ENCODE peak calls at places on chromosomes 6 and 20, in ten cellular contexts. X is PC-9, E is nephron progenitor cell, T is NB4, V is Calu3, I is GM13977, U is body of pancreas, M is cardiac muscle cell, C is lower leg skin, D is ovary. W is an unnamed sample.

GRCh38 chr20:723756-724155 is 44.5 kb downstream of the SLC52A3 start:
- DNase-seq in X (no peak), E (no peak), T (no peak), V (no peak), I (no peak), U (peak), M (no peak), C (peak), D (no peak), W (no peak)

GRCh38 chr6:1062786-1063545 is 248.9 kb upstream of the FOXQ1 start:
- DNase-seq in X (no peak), E (no peak), T (peak), V (no peak), I (peak), U (no peak), M (no peak), C (no peak), D (no peak), W (no peak)

GRCh38 chr6:15722731-15723130 is 59.9 kb upstream of the DTNBP1 start:
- DNase-seq in X (no peak), E (no peak), T (no peak), V (no peak), I (no peak), U (no peak), M (no peak), C (no peak), D (no peak), W (no peak)

GRCh38 chr6:46954819-46955520 is 33.2 kb upstream of the ADGRF5 start:
- DNase-seq in X (no peak), E (no peak), T (no peak), V (no peak), I (no peak), U (no peak), M (no peak), C (no peak), D (no peak), W (no peak)

GRCh38 chr6:27260339-27260738 is 12.8 kb downstream of the PRSS16 start:
- DNase-seq in X (no peak), E (peak), T (no peak), V (no peak), I (no peak), U (no peak), M (peak), C (no peak), D (no peak), W (no peak)

GRCh38 chr6:93419304-93420162 is at the start of gene EPHA7:
- DNase-seq in X (peak), E (peak), T (peak), V (peak), I (peak), U (peak), M (peak), C (peak), D (peak), W (peak)

GRCh38 chr20:45450097-45450818 is 19.3 kb upstream of the WFDC2 start:
- DNase-seq in X (no peak), E (no peak), T (peak), V (peak), I (peak), U (peak), M (peak), C (no peak), D (no peak), W (no peak)

GRCh38 chr6:155654474-155654873 is 198.8 kb upstream of the NOX3 start:
- DNase-seq in X (no peak), E (no peak), T (no peak), V (no peak), I (no peak), U (no peak), M (no peak), C (no peak), D (no peak), W (no peak)

GRCh38 chr6:5762561-5762968 is 244.2 kb downstream of the NRN1 start:
- DNase-seq in X (no peak), E (no peak), T (no peak), V (no peak), I (no peak), U (no peak), M (peak), C (no peak), D (no peak), W (no peak)

GRCh38 chr20:23820493-23820892 is 6.0 kb downstream of the CST2 start:
- DNase-seq in X (no peak), E (no peak), T (no peak), V (no peak), I (no peak), U (no peak), M (no peak), C (no peak), D (no peak), W (no peak)

GRCh38 chr6:133837801-133838349 is 51.0 kb upstream of the TCF21 start:
- DNase-seq in X (peak), E (peak), T (peak), V (peak), I (peak), U (peak), M (peak), C (no peak), D (peak), W (peak)

GRCh38 chr20:10578607-10579006 is 95.2 kb downstream of the JAG1 start:
- DNase-seq in X (no peak), E (no peak), T (no peak), V (no peak), I (no peak), U (no peak), M (peak), C (no peak), D (no peak), W (no peak)

GRCh38 chr6:140041056-140041455 is 666.6 kb upstream of the CITED2 start:
- DNase-seq in X (no peak), E (no peak), T (no peak), V (no peak), I (no peak), U (no peak), M (no peak), C (no peak), D (no peak), W (no peak)

GRCh38 chr20:3371757-3372156 is 35.7 kb downstream of the DNAAF9 start:
- DNase-seq in X (no peak), E (no peak), T (peak), V (no peak), I (no peak), U (peak), M (no peak), C (no peak), D (no peak), W (no peak)

GRCh38 chr6:45548657-45549515 is 171.2 kb upstream of the SUPT3H start:
- DNase-seq in X (no peak), E (no peak), T (no peak), V (no peak), I (peak), U (no peak), M (no peak), C (no peak), D (no peak), W (no peak)

GRCh38 chr6:85669735-85670194 is 27.1 kb upstream of the SYNCRIP start:
- DNase-seq in X (no peak), E (no peak), T (peak), V (peak), I (peak), U (no peak), M (peak), C (no peak), D (no peak), W (no peak)

GRCh38 chr6:6700421-6700820 is 111.9 kb downstream of the LY86 start:
- DNase-seq in X (no peak), E (no peak), T (no peak), V (no peak), I (no peak), U (no peak), M (no peak), C (no peak), D (no peak), W (no peak)

GRCh38 chr6:110201141-110201848 is 21.1 kb downstream of the CDC40 start:
- DNase-seq in X (no peak), E (no peak), T (no peak), V (no peak), I (no peak), U (no peak), M (no peak), C (no peak), D (no peak), W (no peak)

GRCh38 chr6:15879372-15880261 is 216.8 kb upstream of the DTNBP1 start:
- DNase-seq in X (no peak), E (no peak), T (no peak), V (no peak), I (peak), U (peak), M (peak), C (peak), D (peak), W (no peak)

GRCh38 chr20:18979132-18979531 is 165.5 kb downstream of the SCP2D1 start:
- DNase-seq in X (no peak), E (no peak), T (no peak), V (no peak), I (no peak), U (no peak), M (no peak), C (no peak), D (no peak), W (no peak)

GRCh38 chr6:153092082-153093013 is 38.7 kb downstream of the RGS17 start:
- DNase-seq in X (no peak), E (no peak), T (peak), V (no peak), I (peak), U (no peak), M (peak), C (no peak), D (no peak), W (no peak)

GRCh38 chr6:104958720-104959452 is 2.0 kb downstream of the LIN28B start:
- DNase-seq in X (no peak), E (no peak), T (peak), V (no peak), I (no peak), U (no peak), M (no peak), C (no peak), D (no peak), W (no peak)

DNA sequence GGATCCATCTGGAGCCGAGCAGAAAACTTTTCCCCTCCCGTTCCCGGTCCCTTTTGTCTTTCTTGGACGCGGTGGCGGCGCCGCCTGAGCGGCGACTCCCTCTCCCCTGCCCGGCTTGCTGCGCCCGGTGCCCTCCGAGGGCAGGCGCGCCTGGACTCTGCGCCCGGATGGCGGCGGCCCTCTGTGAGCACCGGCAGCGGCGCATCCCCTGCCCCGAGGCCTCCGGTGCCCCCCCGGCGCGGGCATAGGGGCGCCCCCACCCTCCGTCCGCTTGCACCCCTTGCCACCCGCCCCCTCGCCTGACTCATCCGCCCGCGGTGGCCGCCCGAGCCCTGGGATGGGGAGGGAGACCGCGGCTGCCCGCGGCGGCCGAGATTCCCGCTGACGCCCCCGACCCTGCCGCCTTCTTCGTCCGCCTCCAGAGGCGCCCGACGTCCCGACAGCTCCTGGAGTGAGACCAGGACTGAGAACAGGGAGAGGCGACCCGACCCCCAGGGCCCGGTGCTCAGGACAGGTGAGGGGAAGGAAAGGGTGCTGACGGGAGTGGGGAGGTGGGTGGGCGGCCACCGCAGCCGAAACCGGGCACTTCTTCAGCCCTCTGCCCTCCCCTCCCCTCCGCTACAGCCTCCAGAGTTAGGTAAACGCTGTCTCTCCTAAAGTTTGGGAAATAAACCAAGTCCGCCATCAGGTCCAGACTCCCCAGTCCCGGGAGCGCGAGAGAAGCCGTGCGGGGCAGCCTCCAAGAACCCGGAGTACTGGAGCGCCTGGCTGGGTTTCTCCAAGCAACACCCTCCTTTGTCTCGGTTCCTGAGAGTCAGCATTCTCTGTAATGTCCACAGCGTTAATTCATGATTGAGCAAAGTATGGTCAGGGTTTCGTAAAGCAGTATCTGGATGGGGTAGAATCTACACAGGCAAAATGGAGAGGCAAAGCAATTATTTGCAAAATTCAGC is at the start of gene TMEM200A:
- DNase-seq in X (no peak), E (peak), T (no peak), V (peak), I (peak), U (peak), M (peak), C (peak), D (peak), W (peak)
- TF ChIP-seq CTCF in X (no peak), E (no peak), T (no peak), V (no peak), I (no peak), U (no peak), M (peak), C (no peak), D (no peak), W (no peak)

GRCh38 chr6:36443951-36444428 is 1.2 kb downstream of the KCTD20 start:
- DNase-seq in X (peak), E (no peak), T (peak), V (peak), I (peak), U (no peak), M (no peak), C (no peak), D (no peak), W (no peak)

GRCh38 chr6:36441307-36441894 is 1.3 kb downstream of the PXT1 start:
- DNase-seq in X (peak), E (peak), T (peak), V (peak), I (peak), U (peak), M (peak), C (peak), D (peak), W (peak)

GRCh38 chr6:36442083-36442670 is 477 bp downstream of the PXT1 start:
- DNase-seq in X (no peak), E (no peak), T (no peak), V (peak), I (no peak), U (no peak), M (peak), C (no peak), D (peak), W (no peak)

GRCh38 chr6:36443498-36443844 is 671 bp downstream of the KCTD20 start:
- DNase-seq in X (no peak), E (no peak), T (no peak), V (no peak), I (no peak), U (no peak), M (no peak), C (no peak), D (no peak), W (no peak)

GRCh38 chr6:36442671-36443497 is at the start of the genes KCTD20 and PXT1:
- DNase-seq in X (peak), E (peak), T (peak), V (peak), I (peak), U (peak), M (peak), C (peak), D (peak), W (peak)
- TF ChIP-seq CTCF in X (no peak), E (no peak), T (no peak), V (no peak), I (no peak), U (no peak), M (no peak), C (no peak), D (no peak), W (no peak)

GRCh38 chr20:40441771-40442170 is 247.3 kb downstream of the MAFB start:
- DNase-seq in X (no peak), E (no peak), T (no peak), V (no peak), I (no peak), U (no peak), M (no peak), C (no peak), D (no peak), W (no peak)

GRCh38 chr20:40443731-40444130 is 245.3 kb downstream of the MAFB start:
- DNase-seq in X (no peak), E (no peak), T (no peak), V (no peak), I (no peak), U (no peak), M (no peak), C (no peak), D (no peak), W (no peak)

GRCh38 chr20:40446868-40447267 is 242.2 kb downstream of the MAFB start:
- DNase-seq in X (no peak), E (no peak), T (no peak), V (no peak), I (no peak), U (no peak), M (no peak), C (no peak), D (no peak), W (no peak)

GRCh38 chr20:40438161-40438835 is 250.7 kb downstream of the MAFB start:
- DNase-seq in X (no peak), E (no peak), T (no peak), V (no peak), I (no peak), U (no peak), M (no peak), C (no peak), D (no peak), W (no peak)

GRCh38 chr20:40442181-40442963 is 246.7 kb downstream of the MAFB start:
- DNase-seq in X (no peak), E (no peak), T (peak), V (peak), I (no peak), U (no peak), M (peak), C (no peak), D (no peak), W (no peak)
- TF ChIP-seq CTCF in X (no peak), E (peak), T (no peak), V (no peak), I (no peak), U (no peak), M (peak), C (no peak), D (no peak), W (no peak)

GRCh38 chr20:46965124-46965455 is 70.4 kb downstream of the EYA2 start:
- DNase-seq in X (no peak), E (no peak), T (no peak), V (no peak), I (no peak), U (no peak), M (no peak), C (no peak), D (no peak), W (no peak)

GRCh38 chr20:46962452-46963195 is 68.0 kb downstream of the EYA2 start:
- DNase-seq in X (no peak), E (no peak), T (no peak), V (no peak), I (no peak), U (no peak), M (no peak), C (no peak), D (no peak), W (no peak)

GRCh38 chr20:46964299-46965123 is 69.9 kb downstream of the EYA2 start:
- DNase-seq in X (no peak), E (no peak), T (no peak), V (no peak), I (no peak), U (no peak), M (no peak), C (no peak), D (no peak), W (no peak)

GRCh38 chr20:46963758-46964181 is 69.1 kb downstream of the EYA2 start:
- DNase-seq in X (no peak), E (no peak), T (peak), V (no peak), I (no peak), U (no peak), M (no peak), C (no peak), D (no peak), W (no peak)

DNA sequence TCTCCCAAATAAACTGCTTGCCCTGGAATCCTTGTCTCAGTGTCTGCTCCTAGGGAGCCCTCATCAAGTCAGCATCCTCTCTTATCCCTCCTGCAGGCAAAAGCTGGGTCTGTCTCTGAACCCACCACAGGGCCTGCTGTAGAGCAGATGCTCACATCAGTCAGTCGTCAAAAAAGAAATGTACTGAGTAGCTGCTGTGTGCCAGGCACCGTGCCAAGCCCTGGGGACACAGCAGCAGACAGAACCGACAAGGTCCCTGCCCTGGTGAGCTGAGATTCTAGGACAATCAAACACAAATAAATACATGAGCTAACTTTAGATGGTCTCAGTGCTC is 68.5 kb downstream of the EYA2 start:
- DNase-seq in X (no peak), E (no peak), T (no peak), V (peak), I (no peak), U (no peak), M (no peak), C (no peak), D (no peak), W (no peak)
- TF ChIP-seq CTCF in X (no peak), E (no peak), T (no peak), V (no peak), I (no peak), U (no peak), M (no peak), C (no peak), D (no peak), W (no peak)

DNA sequence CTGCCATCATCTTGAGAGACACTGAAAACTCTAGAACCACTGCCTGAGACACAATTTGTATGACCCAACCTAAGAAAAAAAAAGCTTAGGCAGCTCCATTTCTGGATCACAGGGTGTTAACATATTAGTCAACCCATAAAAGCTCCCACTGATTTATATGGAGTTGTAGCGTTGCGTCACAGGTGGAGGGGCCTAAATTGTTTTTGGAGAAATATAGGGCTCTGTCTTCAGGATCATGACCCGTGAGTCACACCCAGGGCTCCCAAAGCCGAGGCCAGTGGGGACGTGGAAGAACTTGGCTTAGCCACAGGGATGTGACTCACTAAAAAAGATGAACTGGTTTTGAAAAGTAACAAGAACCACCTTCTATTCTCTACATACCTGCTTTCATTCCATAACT is 116.5 kb upstream of the BMP2 start:
- DNase-seq in X (no peak), E (no peak), T (peak), V (peak), I (no peak), U (peak), M (peak), C (peak), D (no peak), W (no peak)
- TF ChIP-seq CTCF in X (no peak), E (no peak), T (no peak), V (no peak), I (no peak), U (no peak), M (no peak), C (no peak), D (no peak), W (no peak)

GRCh38 chr6:147382945-147383554 is 125.4 kb upstream of the SAMD5 start:
- DNase-seq in X (no peak), E (no peak), T (peak), V (no peak), I (no peak), U (no peak), M (peak), C (no peak), D (no peak), W (no peak)
- TF ChIP-seq CTCF in X (peak), E (peak), T (peak), V (peak), I (no peak), U (no peak), M (peak), C (no peak), D (no peak), W (no peak)

GRCh38 chr20:53579581-53580375 is 13.9 kb downstream of the ZNF217 start:
- DNase-seq in X (no peak), E (no peak), T (peak), V (peak), I (no peak), U (peak), M (peak), C (no peak), D (no peak), W (no peak)
- TF ChIP-seq CTCF in X (no peak), E (no peak), T (no peak), V (peak), I (no peak), U (no peak), M (no peak), C (no peak), D (no peak), W (no peak)